ENCODE peak calls at places on chromosomes 7 and 10, in five cellular contexts. T is GM13977; J is hepatic stellate cell; G is GM12865; C is stimulated activated CD8-positive, alpha-beta memory T cell treated with anti-CD3 and anti-CD28 coated beads, Interleukin-4, amount 100 ng/mL, for 24 hours. Q is an unnamed sample.

GRCh38 chr7:73721237-73721848 is 1.9 kb upstream of the STX1A start:
- DNase-seq in C (no peak), T (no peak), J (no peak), G (no peak), Q (peak)

GRCh38 chr7:12210179-12211053 is 678 bp upstream of the TMEM106B start:
- DNase-seq in G (peak), C (peak), T (peak), J (no peak), Q (peak)

GRCh38 chr7:148319316-148319808 is 271.2 kb upstream of the C7orf33 start:
- DNase-seq in G (no peak), T (no peak), C (no peak), J (no peak), Q (no peak)

GRCh38 chr10:128150045-128150493 is 23.8 kb upstream of the MKI67 start:
- DNase-seq in G (peak), J (peak), C (peak), T (peak), Q (peak)

GRCh38 chr10:59283456-59284082 is 78.8 kb downstream of the FAM13C start:
- DNase-seq in C (no peak), J (no peak), G (no peak), T (no peak), Q (no peak)

GRCh38 chr7:911791-912480 is 35.6 kb downstream of the GET4 start:
- DNase-seq in G (no peak), C (no peak), J (no peak), T (no peak), Q (no peak)

GRCh38 chr10:59622320-59622901 is 87.2 kb downstream of the SLC16A9 start:
- DNase-seq in G (peak), T (peak), J (peak), C (no peak), Q (no peak)

GRCh38 chr10:2122431-2123124 is 385.3 kb upstream of the ADARB2 start:
- DNase-seq in C (no peak), T (no peak), G (no peak), J (no peak), Q (no peak)

GRCh38 chr10:24917493-24917892 is 34.9 kb downstream of the PRTFDC1 start:
- DNase-seq in J (no peak), C (no peak), T (no peak), G (no peak), Q (no peak)

GRCh38 chr10:10798021-10798420 is 219.7 kb upstream of the CELF2 start:
- DNase-seq in C (no peak), J (no peak), T (no peak), G (no peak), Q (no peak)

GRCh38 chr10:79262959-79263746 is 84.1 kb upstream of the PPIF start:
- DNase-seq in C (no peak), G (no peak), T (no peak), J (no peak), Q (no peak)

GRCh38 chr10:72292223-72292691 is 18.5 kb downstream of the DDIT4 start:
- DNase-seq in T (peak), J (no peak), C (no peak), G (peak), Q (no peak)

GRCh38 chr10:1567742-1568495 is 169.4 kb downstream of the ADARB2 start:
- DNase-seq in C (no peak), G (no peak), T (no peak), J (no peak), Q (no peak)

GRCh38 chr7:5702876-5703571 is 78.4 kb downstream of the RNF216 start:
- DNase-seq in J (no peak), G (no peak), C (no peak), T (no peak), Q (no peak)

GRCh38 chr7:131606346-131607290 is 50.2 kb upstream of the PODXL start:
- DNase-seq in G (no peak), T (no peak), C (peak), J (no peak), Q (no peak)

GRCh38 chr10:29648114-29648982 is 13.6 kb upstream of the SVIL start:
- DNase-seq in T (no peak), C (no peak), J (no peak), G (no peak), Q (no peak)

GRCh38 chr10:338176-339037 is 203.2 kb downstream of the ZMYND11 start:
- DNase-seq in J (no peak), C (no peak), T (no peak), G (no peak), Q (no peak)

GRCh38 chr7:28516390-28517145 is 104.2 kb downstream of the CREB5 start:
- DNase-seq in G (no peak), C (no peak), T (no peak), J (no peak), Q (no peak)

GRCh38 chr7:158829021-158829341 is 328 bp downstream of the ESYT2 start:
- DNase-seq in C (peak), J (no peak), G (peak), T (peak), Q (no peak)

GRCh38 chr10:122839505-122839904 is 6.2 kb downstream of the CUZD1 start:
- DNase-seq in C (no peak), G (no peak), T (no peak), J (no peak), Q (no peak)

GRCh38 chr10:75497997-75498797 is 66.8 kb downstream of the LRMDA start:
- DNase-seq in G (no peak), C (no peak), J (peak), T (no peak), Q (no peak)

GRCh38 chr10:89301721-89302445 is at the start of gene IFIT2:
- DNase-seq in J (peak), C (no peak), G (peak), T (peak), Q (no peak)

GRCh38 chr10:126518186-126519080 is 130.2 kb upstream of the ADAM12 start:
- DNase-seq in J (no peak), C (no peak), G (no peak), T (no peak), Q (no peak)